ENCODE peak calls at places on chromosomes 16 and 17, in nine cellular contexts. W is gastrocnemius medialis, Y is adrenal gland, P is uterus, H is esophagus squamous epithelium, O is GM12891, S is heart left ventricle, F is breast epithelium, I is A549. U is an unnamed sample.

GRCh38 chr16:57609541-57610401 is 18.7 kb upstream of the ADGRG1 start:
- DNase-seq in W (no peak), Y (peak), P (no peak), H (no peak), O (peak), S (peak), F (no peak), I (no peak), U (no peak)

GRCh38 chr16:75806487-75806886 is 80.2 kb upstream of the CPHXL start:
- DNase-seq in W (no peak), Y (no peak), P (no peak), H (no peak), O (no peak), S (no peak), F (no peak), I (no peak), U (no peak)

GRCh38 chr16:82630219-82630618 is 3.5 kb downstream of the CDH13 start:
- DNase-seq in W (no peak), Y (no peak), P (no peak), H (no peak), O (no peak), S (no peak), F (no peak), I (no peak), U (no peak)

GRCh38 chr17:57925361-57925990 is 29.7 kb downstream of the CUEDC1 start:
- DNase-seq in W (no peak), Y (no peak), P (no peak), H (no peak), O (no peak), S (no peak), F (no peak), I (no peak), U (no peak)

GRCh38 chr16:30395992-30396560 is 856 bp downstream of the ZNF48 start:
- DNase-seq in W (no peak), Y (no peak), P (no peak), H (no peak), O (no peak), S (no peak), F (no peak), I (no peak), U (no peak)

GRCh38 chr17:27984816-27985215 is 57.7 kb upstream of the NLK start:
- DNase-seq in W (no peak), Y (no peak), P (no peak), H (no peak), O (no peak), S (no peak), F (no peak), I (no peak), U (no peak)

GRCh38 chr16:12899529-12900168 is 1.7 kb upstream of the SHISA9 start:
- DNase-seq in W (no peak), Y (no peak), P (no peak), H (no peak), O (no peak), S (no peak), F (no peak), I (no peak), U (no peak)

GRCh38 chr17:39755550-39756375 is 18.0 kb downstream of the GRB7 start:
- DNase-seq in W (no peak), Y (no peak), P (no peak), H (no peak), O (no peak), S (no peak), F (no peak), I (no peak), U (no peak)

GRCh38 chr17:56425483-56425882 is 168.0 kb upstream of the NOG start:
- DNase-seq in W (no peak), Y (no peak), P (no peak), H (no peak), O (no peak), S (no peak), F (no peak), I (no peak), U (no peak)

GRCh38 chr17:56577810-56578209 is 15.7 kb upstream of the NOG start:
- DNase-seq in W (peak), Y (no peak), P (no peak), H (no peak), O (no peak), S (no peak), F (no peak), I (no peak), U (no peak)

GRCh38 chr17:28661635-28662526 is at the start of the genes SDF2 and SUPT6H:
- DNase-seq in W (peak), Y (peak), P (peak), H (peak), O (peak), S (peak), F (peak), I (peak), U (peak)

GRCh38 chr17:60598001-60598736 is 1.8 kb upstream of the PPM1D start:
- DNase-seq in W (no peak), Y (no peak), P (no peak), H (no peak), O (no peak), S (no peak), F (no peak), I (no peak), U (no peak)

GRCh38 chr16:86222541-86222940 is 287.8 kb upstream of the FOXF1 start:
- DNase-seq in W (no peak), Y (no peak), P (no peak), H (no peak), O (no peak), S (no peak), F (peak), I (no peak), U (no peak)

GRCh38 chr16:84828322-84828721 is 8.5 kb downstream of the CRISPLD2 start:
- DNase-seq in W (no peak), Y (no peak), P (no peak), H (no peak), O (no peak), S (no peak), F (no peak), I (no peak), U (no peak)

GRCh38 chr16:89115216-89115949 is 21.7 kb downstream of the ACSF3 start:
- DNase-seq in W (peak), Y (peak), P (no peak), H (peak), O (peak), S (peak), F (no peak), I (no peak), U (no peak)

GRCh38 chr17:19384723-19385391 is 2.1 kb downstream of the MFAP4 start:
- DNase-seq in W (peak), Y (peak), P (peak), H (no peak), O (no peak), S (peak), F (no peak), I (no peak), U (no peak)

GRCh38 chr16:22635345-22635744 is 124.7 kb downstream of the NPIPB5 start:
- DNase-seq in W (no peak), Y (no peak), P (no peak), H (no peak), O (no peak), S (no peak), F (no peak), I (no peak), U (no peak)

GRCh38 chr17:64580384-64581307 is 73.9 kb downstream of the CEP95 start:
- DNase-seq in W (no peak), Y (no peak), P (no peak), H (no peak), O (no peak), S (no peak), F (no peak), I (no peak), U (no peak)

GRCh38 chr16:88866151-88866920 is at the start of gene PABPN1L:
- DNase-seq in W (no peak), Y (no peak), P (no peak), H (no peak), O (no peak), S (no peak), F (no peak), I (no peak), U (no peak)

GRCh38 chr17:5111402-5112204 is at the start of gene ZNF232:
- DNase-seq in W (peak), Y (peak), P (peak), H (peak), O (peak), S (peak), F (peak), I (peak), U (no peak)
- TF ChIP-seq POLR2A in W (peak), Y (peak), P (peak), H (peak), O (peak), S (no peak), F (peak), I (peak), U (peak)

GRCh38 chr17:62882284-62882683 is 74.2 kb upstream of the MARCHF10 start:
- DNase-seq in W (no peak), Y (no peak), P (no peak), H (no peak), O (no peak), S (no peak), F (no peak), I (no peak), U (no peak)

GRCh38 chr17:62880120-62880519 is 72.0 kb upstream of the MARCHF10 start:
- DNase-seq in W (no peak), Y (no peak), P (no peak), H (no peak), O (no peak), S (no peak), F (no peak), I (no peak), U (no peak)

GRCh38 chr17:62887437-62887836 is 78.6 kb upstream of the TANC2 start:
- DNase-seq in W (no peak), Y (no peak), P (no peak), H (no peak), O (no peak), S (no peak), F (no peak), I (no peak), U (no peak)

GRCh38 chr17:62888148-62888547 is 77.9 kb upstream of the TANC2 start:
- DNase-seq in W (no peak), Y (no peak), P (no peak), H (no peak), O (no peak), S (no peak), F (no peak), I (no peak), U (no peak)

DNA sequence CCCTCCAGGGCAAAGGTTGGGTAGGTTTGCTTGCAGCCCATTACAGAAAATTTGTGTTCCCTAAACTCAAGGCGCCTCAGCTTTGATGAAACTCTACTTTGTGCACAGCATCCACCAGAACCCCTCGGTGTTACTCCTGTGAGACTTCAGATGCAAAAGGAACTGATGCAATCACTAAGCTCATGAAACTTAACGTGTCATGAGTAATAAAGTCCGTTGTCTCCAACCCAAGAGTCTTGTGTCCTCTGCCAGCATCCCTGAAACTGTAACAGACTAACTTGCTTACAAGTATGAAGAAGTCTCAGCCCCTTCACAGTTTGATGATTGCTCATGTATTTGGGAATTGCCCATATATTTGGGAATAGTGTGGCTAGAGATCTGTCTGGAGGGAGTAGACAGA is 74.8 kb upstream of the MARCHF10 start:
- DNase-seq in W (no peak), Y (no peak), P (no peak), H (no peak), O (no peak), S (no peak), F (no peak), I (peak), U (no peak)
- TF ChIP-seq POLR2A in W (no peak), Y (no peak), P (no peak), H (no peak), O (no peak), S (no peak), F (no peak), I (no peak), U (no peak)

GRCh38 chr17:82158825-82159224 is 53.8 kb downstream of the CCDC57 start:
- DNase-seq in W (no peak), Y (no peak), P (no peak), H (no peak), O (no peak), S (no peak), F (no peak), I (no peak), U (no peak)
- TF ChIP-seq POLR2A in W (no peak), Y (no peak), P (no peak), H (no peak), O (no peak), S (no peak), F (no peak), I (no peak), U (no peak)

DNA sequence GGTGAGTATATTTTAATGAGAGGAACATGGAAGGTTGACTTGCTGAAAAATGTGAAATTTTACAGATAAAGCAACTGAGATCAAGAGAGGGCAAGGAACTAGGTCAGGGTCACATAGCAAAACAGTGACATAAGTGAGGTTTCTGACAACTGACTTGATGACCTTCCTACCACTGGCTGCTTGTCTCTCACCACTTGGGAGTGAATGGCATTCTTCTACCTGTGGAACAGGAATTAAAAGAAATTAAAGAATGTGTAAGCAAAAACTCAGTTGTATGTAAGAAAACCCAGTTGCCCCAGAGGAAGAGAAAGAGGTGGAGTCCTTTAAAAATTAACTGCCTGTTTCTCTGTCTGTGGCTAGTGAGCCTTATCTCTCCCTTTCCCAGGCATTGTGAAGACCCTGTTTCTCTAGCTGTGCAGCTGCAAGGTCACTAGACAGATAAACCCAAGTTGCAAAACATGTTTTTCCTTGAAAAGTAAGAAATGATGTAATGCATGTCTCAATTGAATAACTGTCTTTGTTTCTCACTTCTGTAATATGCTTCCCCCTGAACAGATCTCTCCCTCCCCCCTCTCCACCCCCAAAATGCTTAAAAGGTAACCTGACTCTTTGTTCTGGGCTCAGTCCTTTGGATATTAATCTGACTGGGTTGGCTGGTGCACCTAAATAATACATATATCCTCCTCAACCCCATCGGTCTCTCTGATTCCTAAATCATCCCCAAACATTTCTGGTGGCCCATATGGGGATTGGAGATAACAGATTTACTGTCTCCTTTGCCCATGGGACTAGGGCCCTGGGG is 23.4 kb downstream of the ACSM1 start:
- DNase-seq in W (no peak), Y (no peak), P (no peak), H (no peak), O (no peak), S (no peak), F (no peak), I (no peak), U (no peak)
- TF ChIP-seq POLR2A in W (no peak), Y (no peak), P (no peak), H (no peak), O (no peak), S (no peak), F (no peak), I (no peak), U (no peak)

U was measured in vagina.